ENCODE peak calls at places on chromosomes 1 and 21, in nine cellular contexts. T is H54; U is stimulated activated CD8-positive, alpha-beta memory T cell treated with anti-CD3 and anti-CD28 coated beads, Interleukin-4, amount 100 ng/mL, for 48 hours; O is GM12864; B is HFF-Myc; A is progenitor cell of endocrine pancreas; Q is ureter; V is heart right ventricle; P is ELR. E is an unnamed sample.

GRCh38 chr1:117241512-117241911 is 30.8 kb upstream of the VTCN1 start:
- DNase-seq in V (no peak), O (no peak), A (no peak), P (no peak), T (no peak), B (no peak), U (no peak), Q (no peak), E (no peak)

GRCh38 chr1:5903031-5903430 is 89.2 kb downstream of the NPHP4 start:
- DNase-seq in V (no peak), T (no peak), U (no peak), O (no peak), P (no peak), Q (no peak), B (no peak), A (no peak), E (no peak)

GRCh38 chr1:223208164-223209075 is 65.4 kb upstream of the TLR5 start:
- DNase-seq in B (no peak), U (no peak), A (no peak), T (no peak), P (no peak), Q (no peak), V (no peak), O (no peak), E (no peak)

GRCh38 chr1:223474804-223475203 is 81.6 kb downstream of the CCDC185 start:
- DNase-seq in U (no peak), A (no peak), T (no peak), V (no peak), P (no peak), Q (peak), O (no peak), B (no peak), E (no peak)

GRCh38 chr1:41383094-41383852 is 22.0 kb downstream of the FOXO6 start:
- DNase-seq in T (no peak), O (no peak), U (peak), Q (no peak), V (no peak), A (no peak), B (no peak), P (peak), E (no peak)

GRCh38 chr1:37498872-37499617 is 15.5 kb downstream of the MEAF6 start:
- DNase-seq in T (no peak), B (no peak), Q (no peak), A (no peak), V (peak), P (peak), U (no peak), O (no peak), E (no peak)

GRCh38 chr1:159918041-159918917 is 7.0 kb downstream of the TAGLN2 start:
- DNase-seq in Q (no peak), B (no peak), A (no peak), P (peak), U (no peak), V (no peak), T (no peak), O (no peak), E (no peak)

GRCh38 chr1:172269084-172269483 is 151.4 kb upstream of the C1orf105 start:
- DNase-seq in O (no peak), P (no peak), U (no peak), Q (no peak), A (no peak), V (no peak), B (no peak), T (no peak), E (no peak)

GRCh38 chr1:982765-983436 is 1.0 kb upstream of the PERM1 start:
- DNase-seq in O (no peak), T (no peak), Q (no peak), P (no peak), B (no peak), U (no peak), A (no peak), V (no peak), E (no peak)

GRCh38 chr1:26190373-26190987 is at the start of gene CATSPER4:
- DNase-seq in B (no peak), U (no peak), O (no peak), A (no peak), Q (no peak), P (peak), T (no peak), V (no peak), E (no peak)

GRCh38 chr1:187641463-187641862 is 812.7 kb downstream of the PLA2G4A start:
- DNase-seq in Q (no peak), P (no peak), V (no peak), O (no peak), U (no peak), T (no peak), A (no peak), B (no peak), E (no peak)

GRCh38 chr1:90132306-90132705 is 137.4 kb downstream of the ZNF326 start:
- DNase-seq in U (no peak), Q (no peak), T (no peak), A (no peak), V (no peak), P (no peak), B (no peak), O (no peak), E (no peak)

GRCh38 chr1:156503672-156504055 is 3.1 kb upstream of the MEF2D start:
- DNase-seq in T (no peak), U (no peak), P (no peak), V (no peak), A (no peak), B (no peak), Q (no peak), O (no peak), E (no peak)

GRCh38 chr1:212699839-212700596 is at the start of gene BATF3:
- DNase-seq in V (peak), U (peak), Q (peak), A (peak), T (peak), O (no peak), B (no peak), P (peak), E (no peak)

GRCh38 chr1:7519181-7519860 is 251.8 kb upstream of the VAMP3 start:
- DNase-seq in T (no peak), P (no peak), U (no peak), A (no peak), O (no peak), V (no peak), B (no peak), Q (no peak), E (no peak)

GRCh38 chr1:59512702-59513101 is 215.8 kb downstream of the FGGY start:
- DNase-seq in O (no peak), B (no peak), V (no peak), Q (no peak), U (no peak), A (no peak), T (no peak), P (no peak), E (no peak)

GRCh38 chr1:156839426-156840109 is 19.3 kb downstream of the INSRR start:
- DNase-seq in P (no peak), B (no peak), V (no peak), O (no peak), U (no peak), Q (no peak), A (no peak), T (no peak), E (no peak)

GRCh38 chr1:178609015-178609414 is 96.1 kb downstream of the TEX35 start:
- DNase-seq in T (no peak), Q (no peak), V (no peak), A (no peak), U (no peak), B (no peak), P (peak), O (no peak), E (no peak)

GRCh38 chr1:65979145-65979544 is 186.4 kb downstream of the PDE4B start:
- DNase-seq in T (no peak), A (no peak), Q (no peak), P (peak), O (no peak), V (no peak), B (no peak), U (no peak), E (no peak)

GRCh38 chr1:27604579-27605299 is 795 bp upstream of the AHDC1 start:
- DNase-seq in V (no peak), Q (no peak), O (no peak), T (no peak), B (no peak), P (peak), U (no peak), A (no peak), E (no peak)

GRCh38 chr1:94727846-94728715 is 92.1 kb upstream of the SLC44A3 start:
- DNase-seq in O (no peak), P (peak), A (no peak), V (peak), T (peak), U (no peak), B (peak), Q (no peak), E (no peak)

GRCh38 chr21:45973475-45974072 is 8.0 kb upstream of the COL6A1 start:
- DNase-seq in A (peak), P (peak), T (peak), O (peak), Q (peak), V (peak), B (no peak), U (peak), E (peak)

GRCh38 chr1:165773324-165773965 is 4.8 kb upstream of the TMCO1 start:
- DNase-seq in Q (no peak), B (peak), A (no peak), V (no peak), P (peak), T (peak), U (no peak), O (no peak), E (no peak)

GRCh38 chr1:209835782-209836298 is 8.1 kb downstream of the UTP25 start:
- DNase-seq in B (no peak), V (no peak), A (no peak), P (peak), U (peak), Q (no peak), T (no peak), O (no peak), E (no peak)

GRCh38 chr1:44220001-44220751 is 6.9 kb downstream of the DMAP1 start:
- DNase-seq in A (no peak), B (no peak), O (no peak), U (no peak), V (no peak), T (no peak), P (peak), Q (peak), E (no peak)

GRCh38 chr1:90122679-90123340 is 127.9 kb downstream of the ZNF326 start:
- DNase-seq in U (no peak), A (no peak), P (no peak), Q (no peak), B (no peak), V (no peak), T (no peak), O (no peak), E (no peak)

GRCh38 chr1:41073971-41074370 is 52.4 kb upstream of the SLFNL1 start:
- DNase-seq in O (no peak), T (peak), P (peak), U (no peak), B (no peak), Q (no peak), A (no peak), V (no peak), E (no peak)

GRCh38 chr1:208312706-208313105 is 68.5 kb upstream of the PLXNA2 start:
- DNase-seq in P (no peak), O (no peak), T (no peak), U (no peak), V (no peak), B (no peak), A (no peak), Q (no peak), E (no peak)